ENCODE peak calls at places on chromosome 6, in ten cellular contexts. H is psoas muscle, R is GM12865, D is nephron progenitor cell, P is endothelial cell, C is heart left ventricle, X is cardiac muscle cell, K is astrocyte of the spinal cord, A is breast epithelium, F is GM13977. W is an unnamed sample.

GRCh38 chr6:22251331-22251730 is 45.5 kb downstream of the PRL start:
- DNase-seq in H (no peak), R (no peak), D (no peak), P (no peak), C (no peak), X (peak; percentile 61), K (peak; percentile 60), A (no peak), F (no peak), W (no peak)

GRCh38 chr6:106025655-106026054 is 60.5 kb upstream of the PRDM1 start:
- DNase-seq in H (no peak), R (no peak), D (no peak), P (no peak), C (no peak), X (no peak), K (peak; percentile 13), A (no peak), F (no peak), W (no peak)

GRCh38 chr6:143961868-143962643 is 46.0 kb downstream of the PLAGL1 start:
- DNase-seq in H (no peak), R (no peak), D (no peak), P (no peak), C (no peak), X (no peak), K (no peak), A (no peak), F (no peak), W (no peak)

GRCh38 chr6:116169880-116170279 is 43.9 kb upstream of the COL10A1 start:
- DNase-seq in H (no peak), R (no peak), D (no peak), P (no peak), C (no peak), X (no peak), K (no peak), A (no peak), F (no peak), W (no peak)

GRCh38 chr6:7052441-7052936 is 55.3 kb upstream of the RREB1 start:
- DNase-seq in H (peak; percentile 79), R (no peak), D (peak; percentile 76), P (peak; percentile 26), C (peak; percentile 74), X (peak; percentile 91), K (peak; percentile 88), A (no peak), F (peak; percentile 52), W (no peak)

GRCh38 chr6:568954-569523 is 87.9 kb downstream of the HUS1B start:
- DNase-seq in H (no peak), R (peak; percentile 30), D (no peak), P (no peak), C (no peak), X (no peak), K (no peak), A (no peak), F (no peak), W (no peak)

GRCh38 chr6:36660771-36661471 is 17.6 kb upstream of the CDKN1A start:
- DNase-seq in H (peak; percentile 65), R (no peak), D (peak; percentile 78), P (no peak), C (peak; percentile 78), X (peak; percentile 61), K (no peak), A (no peak), F (no peak), W (no peak)

GRCh38 chr6:155121699-155122098 is 126.6 kb downstream of the TIAM2 start:
- DNase-seq in H (peak; percentile 35), R (no peak), D (peak; percentile 31), P (no peak), C (no peak), X (peak; percentile 17), K (no peak), A (no peak), F (no peak), W (no peak)

GRCh38 chr6:82910394-82910793 is 155.2 kb downstream of the UBE3D start:
- DNase-seq in H (no peak), R (no peak), D (no peak), P (no peak), C (no peak), X (no peak), K (no peak), A (no peak), F (no peak), W (no peak)

GRCh38 chr6:95576218-95576617 is 1.1 kb upstream of the MANEA start:
- DNase-seq in H (no peak), R (peak; percentile 2), D (no peak), P (no peak), C (no peak), X (peak; percentile 4), K (no peak), A (no peak), F (no peak), W (no peak)

GRCh38 chr6:95576621-95577316 is 566 bp upstream of the MANEA start:
- DNase-seq in H (no peak), R (peak; percentile 32), D (no peak), P (no peak), C (no peak), X (peak; percentile 34), K (peak; percentile 59), A (no peak), F (peak; percentile 17), W (no peak)

GRCh38 chr6:95577317-95578105 is at the start of gene MANEA:
- DNase-seq in H (peak; percentile 80), R (peak; percentile 92), D (peak; percentile 84), P (peak; percentile 77), C (peak; percentile 87), X (peak; percentile 92), K (peak; percentile 89), A (peak; percentile 67), F (peak; percentile 84), W (peak; percentile 83)

GRCh38 chr6:95581073-95581472 is 3.7 kb downstream of the MANEA start:
- DNase-seq in H (no peak), R (no peak), D (no peak), P (no peak), C (no peak), X (no peak), K (no peak), A (no peak), F (no peak), W (no peak)

DNA sequence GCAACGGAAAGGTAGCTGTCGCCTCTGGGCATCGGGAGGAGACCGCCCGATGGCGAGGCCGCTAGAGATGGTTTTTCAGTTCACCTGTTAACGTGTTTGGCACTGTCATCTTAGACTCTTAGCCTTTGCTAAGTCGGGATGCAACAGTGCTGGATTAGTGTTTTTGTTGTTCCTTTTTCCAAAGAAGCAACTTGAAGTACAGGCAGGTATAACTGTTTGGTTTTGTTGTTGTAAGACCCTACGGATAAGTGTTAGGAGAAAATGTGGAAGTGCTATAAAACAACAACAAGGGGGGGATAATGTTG is 723 bp downstream of the MANEA start:
- DNase-seq in H (no peak), R (peak; percentile 39), D (no peak), P (no peak), C (no peak), X (no peak), K (peak; percentile 23), A (no peak), F (peak; percentile 18), W (peak; percentile 17)
- TF ChIP-seq CTCF in H (no peak), R (no peak), D (no peak), P (no peak), C (no peak), X (no peak), K (no peak), A (no peak), F (no peak), W (no peak)

DNA sequence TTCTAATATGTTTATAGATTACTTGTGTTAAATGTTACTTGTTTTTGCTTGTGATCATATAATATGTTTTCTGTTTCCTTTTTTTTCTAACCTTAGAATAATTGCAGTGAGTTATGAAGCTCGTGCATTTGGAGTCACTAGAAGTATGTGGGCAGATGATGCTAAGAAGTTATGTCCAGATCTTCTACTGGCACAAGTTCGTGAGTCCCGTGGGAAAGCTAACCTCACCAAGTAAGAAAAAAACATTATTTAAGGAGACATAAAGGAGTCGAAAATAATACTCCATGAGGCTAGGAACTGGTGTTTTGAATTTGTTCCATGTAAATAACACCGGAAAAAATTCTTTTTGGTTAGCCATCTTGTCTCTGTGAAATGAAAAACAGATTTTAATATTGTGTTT is 6.9 kb downstream of the POLH start:
- DNase-seq in H (no peak), R (no peak), D (no peak), P (no peak), C (no peak), X (no peak), K (no peak), A (no peak), F (no peak), W (no peak)
- TF ChIP-seq CTCF in H (no peak), R (no peak), D (no peak), P (no peak), C (no peak), X (no peak), K (no peak), A (no peak), F (no peak), W (no peak)

GRCh38 chr6:117706504-117706903 is 31.2 kb downstream of the NUS1 start:
- DNase-seq in H (no peak), R (no peak), D (no peak), P (no peak), C (no peak), X (no peak), K (no peak), A (no peak), F (no peak), W (no peak)

GRCh38 chr6:117711369-117711768 is 36.1 kb downstream of the NUS1 start:
- DNase-seq in H (no peak), R (peak; percentile 26), D (no peak), P (no peak), C (no peak), X (no peak), K (no peak), A (no peak), F (no peak), W (no peak)
- TF ChIP-seq CTCF in H (peak; percentile 9), R (no peak), D (no peak), P (no peak), C (peak; percentile 11), X (no peak), K (no peak), A (no peak), F (peak; percentile 22), W (peak; percentile 18)

GRCh38 chr6:24492475-24492874 is 2.3 kb upstream of the ALDH5A1 start:
- DNase-seq in H (no peak), R (peak; percentile 62), D (peak; percentile 21), P (peak; percentile 34), C (no peak), X (peak; percentile 29), K (no peak), A (no peak), F (no peak), W (no peak)

GRCh38 chr6:24497254-24497989 is 2.7 kb downstream of the ALDH5A1 start:
- DNase-seq in H (no peak), R (no peak), D (no peak), P (no peak), C (no peak), X (no peak), K (no peak), A (no peak), F (peak; percentile 45), W (peak; percentile 61)

GRCh38 chr6:24493945-24494725 is 634 bp upstream of the ALDH5A1 start:
- DNase-seq in H (no peak), R (no peak), D (no peak), P (no peak), C (no peak), X (no peak), K (no peak), A (no peak), F (no peak), W (peak; percentile 22)

GRCh38 chr6:24494726-24495515 is at the start of gene ALDH5A1:
- DNase-seq in H (peak; percentile 77), R (peak; percentile 85), D (peak; percentile 88), P (peak; percentile 68), C (peak; percentile 84), X (peak; percentile 74), K (peak; percentile 39), A (peak; percentile 37), F (peak; percentile 81), W (peak; percentile 82)

GRCh38 chr6:24495516-24495847 is 713 bp downstream of the ALDH5A1 start:
- DNase-seq in H (peak; percentile 63), R (peak; percentile 74), D (peak; percentile 61), P (peak; percentile 41), C (peak; percentile 75), X (peak; percentile 78), K (peak; percentile 29), A (peak; percentile 31), F (peak; percentile 82), W (peak; percentile 82)
- TF ChIP-seq CTCF in H (no peak), R (no peak), D (no peak), P (no peak), C (no peak), X (no peak), K (no peak), A (no peak), F (peak; percentile 10), W (no peak)

W was measured in GM10248.